ENCODE peak calls at places on chromosomes 6 and 20, in four cellular contexts. One of them, this sample, is unnamed.

GRCh38 chr6:89542856-89543254 is 95.7 kb downstream of the LYRM2 start:
- DNase-seq in ovary: no peak
- DNase-seq in amniotic stem cell: no peak
- DNase-seq in NCI-H2029: no peak
- DNase-seq in this sample: no peak

GRCh38 chr6:131107166-131107565 is 28.1 kb upstream of the AKAP7 start:
- DNase-seq in amniotic stem cell: peak
- DNase-seq in ovary: no peak
- DNase-seq in NCI-H2029: no peak
- DNase-seq in this sample: no peak

GRCh38 chr6:105745464-105746129 is 340.5 kb upstream of the PRDM1 start:
- DNase-seq in ovary: no peak
- DNase-seq in amniotic stem cell: no peak
- DNase-seq in NCI-H2029: no peak
- DNase-seq in this sample: no peak

GRCh38 chr20:50335866-50336265 is 145.2 kb downstream of the CEBPB start:
- DNase-seq in ovary: no peak
- DNase-seq in NCI-H2029: no peak
- DNase-seq in amniotic stem cell: no peak
- DNase-seq in this sample: no peak

GRCh38 chr6:106547961-106548453 is 81.3 kb downstream of the RTN4IP1 start:
- DNase-seq in NCI-H2029: no peak
- DNase-seq in amniotic stem cell: no peak
- DNase-seq in ovary: peak
- DNase-seq in this sample: no peak

GRCh38 chr20:44703956-44704488 is 11.1 kb upstream of the CCN5 start:
- DNase-seq in NCI-H2029: no peak
- DNase-seq in ovary: no peak
- DNase-seq in amniotic stem cell: no peak
- DNase-seq in this sample: no peak

GRCh38 chr6:4844108-4844507 is 67.9 kb downstream of the CDYL start:
- DNase-seq in ovary: no peak
- DNase-seq in amniotic stem cell: no peak
- DNase-seq in NCI-H2029: no peak
- DNase-seq in this sample: no peak

GRCh38 chr6:47423087-47423486 is 54.5 kb upstream of the CD2AP start:
- DNase-seq in ovary: no peak
- DNase-seq in NCI-H2029: no peak
- DNase-seq in amniotic stem cell: no peak
- DNase-seq in this sample: no peak

GRCh38 chr6:20338160-20338559 is 63.5 kb upstream of the E2F3 start:
- DNase-seq in amniotic stem cell: no peak
- DNase-seq in ovary: no peak
- DNase-seq in NCI-H2029: no peak
- DNase-seq in this sample: no peak

GRCh38 chr20:4961746-4962145 is 39.6 kb downstream of the SLC23A2 start:
- DNase-seq in amniotic stem cell: no peak
- DNase-seq in NCI-H2029: no peak
- DNase-seq in ovary: no peak
- DNase-seq in this sample: peak

GRCh38 chr6:5085638-5086293 is 625 bp downstream of the PPP1R3G start:
- DNase-seq in NCI-H2029: peak
- DNase-seq in amniotic stem cell: no peak
- DNase-seq in ovary: peak
- DNase-seq in this sample: peak

GRCh38 chr20:14497004-14497403 is 159.6 kb upstream of the FLRT3 start:
- DNase-seq in ovary: no peak
- DNase-seq in amniotic stem cell: no peak
- DNase-seq in NCI-H2029: no peak
- DNase-seq in this sample: no peak

GRCh38 chr6:107108201-107108890 is 7.0 kb downstream of the BEND3 start:
- DNase-seq in NCI-H2029: no peak
- DNase-seq in amniotic stem cell: no peak
- DNase-seq in ovary: no peak
- DNase-seq in this sample: no peak

GRCh38 chr20:62795023-62795761 is 1.1 kb upstream of the MRGBP start:
- DNase-seq in ovary: peak
- DNase-seq in NCI-H2029: peak
- DNase-seq in amniotic stem cell: no peak
- DNase-seq in this sample: no peak

GRCh38 chr6:56899311-56899710 is 55.6 kb upstream of the BEND6 start:
- DNase-seq in ovary: no peak
- DNase-seq in amniotic stem cell: no peak
- DNase-seq in NCI-H2029: no peak
- DNase-seq in this sample: no peak

GRCh38 chr6:119240257-119241123 is 109.1 kb downstream of the MAN1A1 start:
- DNase-seq in ovary: no peak
- DNase-seq in amniotic stem cell: no peak
- DNase-seq in NCI-H2029: no peak
- DNase-seq in this sample: no peak